ENCODE peak calls at places on chromosome X, in five cellular contexts. T is neuronal stem cell, J is H9, R is trophoblast cell, U is H1. E is an unnamed sample.

GRCh38 chrX:2650865-2651264 is 40.2 kb upstream of the CD99 start:
- DNase-seq in T (no peak), R (no peak), J (no peak), U (no peak), E (no peak)

GRCh38 chrX:40434947-40435346 is 145.8 kb upstream of the ATP6AP2 start:
- DNase-seq in R (no peak), T (no peak), U (no peak), J (peak; percentile 76), E (peak; percentile 52)

GRCh38 chrX:19709812-19710518 is 177.4 kb downstream of the SH3KBP1 start:
- DNase-seq in J (no peak), T (no peak), R (peak; percentile 76), U (no peak), E (peak; percentile 97)

GRCh38 chrX:107676559-107677378 is 48.5 kb downstream of the PRPS1 start:
- DNase-seq in U (no peak), T (no peak), R (peak; percentile 54), J (no peak), E (peak; percentile 99)

GRCh38 chrX:15500497-15500966 is at the start of gene BMX:
- DNase-seq in R (no peak), U (no peak), J (no peak), T (no peak), E (no peak)

GRCh38 chrX:39242187-39242586 is 440.9 kb downstream of the MID1IP1 start:
- DNase-seq in R (no peak), U (no peak), T (no peak), J (peak; percentile 42), E (peak; percentile 3)

GRCh38 chrX:40068048-40068447 is 29.7 kb downstream of the BCOR start:
- DNase-seq in U (no peak), R (no peak), J (no peak), T (no peak), E (no peak)

GRCh38 chrX:150913511-150913910 is 15.0 kb upstream of the CD99L2 start:
- DNase-seq in R (no peak), U (no peak), J (no peak), T (no peak), E (peak; percentile 25)

GRCh38 chrX:130058667-130059066 is 51.6 kb downstream of the ELF4 start:
- DNase-seq in T (no peak), J (no peak), U (no peak), R (no peak), E (no peak)

GRCh38 chrX:124435616-124436015 is 89.3 kb downstream of the SH2D1A start:
- DNase-seq in T (no peak), J (no peak), U (no peak), R (no peak), E (no peak)

GRCh38 chrX:119990409-119990994 is 47.0 kb upstream of the NKAP start:
- DNase-seq in R (no peak), T (no peak), U (no peak), J (peak; percentile 37), E (no peak)

GRCh38 chrX:119753639-119754257 is 4.6 kb upstream of the SOWAHD start:
- DNase-seq in J (peak; percentile 33), U (no peak), R (peak; percentile 51), T (no peak), E (peak; percentile 50)

GRCh38 chrX:1533083-1533482 is 3.9 kb downstream of the P2RY8 start:
- DNase-seq in R (no peak), T (no peak), U (no peak), J (no peak), E (no peak)

GRCh38 chrX:10620121-10620699 is at the start of gene MID1:
- DNase-seq in R (peak; percentile 34), T (peak; percentile 71), J (peak; percentile 82), U (no peak), E (peak; percentile 84)

GRCh38 chrX:131287556-131288179 is 1.4 kb downstream of the IGSF1 start:
- DNase-seq in T (no peak), U (no peak), J (no peak), R (no peak), E (no peak)

GRCh38 chrX:13047752-13048151 is 3.3 kb upstream of the FAM9C start:
- DNase-seq in U (no peak), T (no peak), R (no peak), J (no peak), E (no peak)

GRCh38 chrX:115560978-115561604 is at the start of gene PLS3:
- DNase-seq in J (peak; percentile 96), T (peak; percentile 52), R (peak; percentile 28), U (peak; percentile 46), E (peak; percentile 89)

GRCh38 chrX:13571136-13571535 is 1.7 kb downstream of the EGFL6 start:
- DNase-seq in J (no peak), U (no peak), T (no peak), R (no peak), E (peak; percentile 0)

GRCh38 chrX:138865093-138865649 is 153.7 kb upstream of the FGF13 start:
- DNase-seq in U (no peak), T (no peak), R (no peak), J (no peak), E (no peak)

GRCh38 chrX:14916017-14916674 is 42.9 kb downstream of the MOSPD2 start:
- DNase-seq in U (no peak), J (no peak), T (no peak), R (no peak), E (peak; percentile 22)

GRCh38 chrX:57083143-57083542 is 38.2 kb downstream of the SPIN2B start:
- DNase-seq in U (no peak), J (peak; percentile 32), R (no peak), T (no peak), E (no peak)

GRCh38 chrX:37302569-37302968 is 46.6 kb upstream of the PRRG1 start:
- DNase-seq in J (peak; percentile 49), T (no peak), U (no peak), R (no peak), E (peak; percentile 35)

GRCh38 chrX:107677909-107678308 is 49.6 kb downstream of the PRPS1 start:
- DNase-seq in R (no peak), T (no peak), J (no peak), U (no peak), E (peak; percentile 28)

GRCh38 chrX:148281920-148282319 is 218.5 kb upstream of the AFF2 start:
- DNase-seq in T (no peak), U (no peak), R (no peak), J (no peak), E (no peak)

GRCh38 chrX:101078716-101079115 is at the start of gene TMEM35A:
- DNase-seq in T (no peak), J (peak; percentile 46), U (no peak), R (no peak), E (peak; percentile 49)

GRCh38 chrX:84108589-84108988 is 79.4 kb downstream of the RPS6KA6 start:
- DNase-seq in U (no peak), R (no peak), T (no peak), J (peak; percentile 13), E (no peak)

GRCh38 chrX:14832151-14832550 is 40.7 kb downstream of the FANCB start:
- DNase-seq in J (no peak), U (no peak), R (no peak), T (no peak), E (peak; percentile 36)

GRCh38 chrX:133325422-133325821 is 89.9 kb downstream of the GPC4 start:
- DNase-seq in R (no peak), U (no peak), T (no peak), J (no peak), E (no peak)

GRCh38 chrX:19760841-19761512 is 126.4 kb downstream of the SH3KBP1 start:
- DNase-seq in U (no peak), T (no peak), R (no peak), J (no peak), E (no peak)

GRCh38 chrX:85109235-85109634 is 105.6 kb downstream of the APOOL start:
- DNase-seq in T (no peak), U (no peak), J (peak; percentile 56), R (peak; percentile 19), E (no peak)

GRCh38 chrX:133297284-133297683 is 79.1 kb upstream of the TFDP3 start:
- DNase-seq in J (no peak), R (no peak), U (no peak), T (no peak), E (peak; percentile 40)

GRCh38 chrX:152635941-152636340 is 1.8 kb upstream of the GABRQ start:
- DNase-seq in J (peak; percentile 58), U (no peak), R (peak; percentile 5), T (peak; percentile 47), E (peak; percentile 12)

GRCh38 chrX:40132751-40133150 is 35.0 kb upstream of the BCOR start:
- DNase-seq in J (no peak), T (no peak), U (no peak), R (no peak), E (peak; percentile 86)

GRCh38 chrX:48919947-48920712 is 1.3 kb upstream of the PIM2 start:
- DNase-seq in J (no peak), T (no peak), R (no peak), U (no peak), E (peak; percentile 7)

GRCh38 chrX:132214518-132214917 is 4.7 kb downstream of the RAP2C start:
- DNase-seq in T (no peak), U (no peak), J (no peak), R (no peak), E (no peak)

GRCh38 chrX:1412551-1413161 is 20.7 kb upstream of the SLC25A6 start:
- DNase-seq in T (no peak), U (no peak), R (no peak), J (no peak), E (no peak)

GRCh38 chrX:12701625-12702024 is 89.6 kb upstream of the PRPS2 start:
- DNase-seq in R (peak; percentile 51), T (peak; percentile 23), U (peak; percentile 9), J (peak; percentile 53), E (peak; percentile 35)

GRCh38 chrX:115178473-115178872 is 10.7 kb upstream of the RBMXL3 start:
- DNase-seq in U (no peak), J (no peak), R (no peak), T (no peak), E (no peak)

GRCh38 chrX:149618871-149619270 is 12.7 kb downstream of the TMEM185A start:
- DNase-seq in R (no peak), J (no peak), U (no peak), T (no peak), E (no peak)
- H2AK5ac ChIP-seq in R (no peak overlapping the region), J (no peak overlapping the region), U (no peak overlapping the region), T (no peak overlapping the region), E (no peak overlapping the region)

GRCh38 chrX:41900321-41900720 is 23.0 kb downstream of the CASK start:
- DNase-seq in J (no peak), U (no peak), R (no peak), T (no peak), E (no peak)
- H2BK12ac ChIP-seq in J (no peak overlapping the region), U (no peak overlapping the region), R (no peak overlapping the region), T (no peak overlapping the region), E (no peak overlapping the region)

GRCh38 chrX:153939573-153939972 is 4.7 kb upstream of the NAA10 start:
- DNase-seq in J (no peak), R (no peak), U (no peak), T (no peak), E (no peak)
- H3K9me3 ChIP-seq in J (peaks cover 4% of the 10 kb centered on the region), R (no peaks in the 10 kb centered on the region), U (no peaks in the 10 kb centered on the region), T (no peaks in the 10 kb centered on the region), E (no peaks in the 10 kb centered on the region)

GRCh38 chrX:70166601-70167590 is 10.4 kb upstream of the DGAT2L6 start:
- DNase-seq in U (no peak), R (no peak), J (no peak), T (no peak), E (peak; percentile 70)
- H2AK5ac ChIP-seq in U (no peak overlapping the region), R (no peak overlapping the region), J (no peak overlapping the region), T (no peak overlapping the region), E (peak overlapping the region; percentile 54)